ENCODE peak calls at places on chromosomes 11 and 22, in ten cellular contexts. O is AG04450, D is H7, I is psoas muscle, W is PC-9, N is right lobe of liver, A is cardiac muscle cell, M is left ventricle myocardium inferior, Z is ovary, V is bronchial epithelial cell. Y is an unnamed sample.
A peak's percentile ranks its signal among the peaks of the same experiment; 100 is the strongest.

GRCh38 chr22:47299879-47300697 is 537.6 kb downstream of the TBC1D22A start:
- DNase-seq in O (no peak), D (peak; percentile 29), I (no peak), W (no peak), N (no peak), A (no peak), M (no peak), Z (no peak), V (no peak), Y (peak; percentile 23)

GRCh38 chr11:43316451-43316850 is 4.7 kb downstream of the API5 start:
- DNase-seq in O (no peak), D (no peak), I (no peak), W (no peak), N (no peak), A (no peak), M (no peak), Z (no peak), V (peak; percentile 12), Y (no peak)

GRCh38 chr11:45801723-45802315 is 3.1 kb upstream of the SLC35C1 start:
- DNase-seq in O (no peak), D (no peak), I (no peak), W (no peak), N (peak; percentile 39), A (no peak), M (no peak), Z (no peak), V (peak; percentile 40), Y (no peak)

GRCh38 chr11:64340671-64341335 is 799 bp downstream of the CCDC88B start:
- DNase-seq in O (no peak), D (peak; percentile 99), I (no peak), W (no peak), N (peak; percentile 68), A (peak; percentile 30), M (no peak), Z (peak; percentile 58), V (no peak), Y (peak; percentile 65)

GRCh38 chr11:8732276-8732675 is 49.7 kb downstream of the RPL27A start:
- DNase-seq in O (no peak), D (no peak), I (no peak), W (no peak), N (no peak), A (no peak), M (no peak), Z (no peak), V (peak; percentile 10), Y (no peak)

GRCh38 chr11:11318961-11319360 is 34.1 kb downstream of the CSNK2A3 start:
- DNase-seq in O (no peak), D (no peak), I (no peak), W (no peak), N (no peak), A (no peak), M (no peak), Z (no peak), V (no peak), Y (no peak)

GRCh38 chr11:62487698-62488551 is 58.7 kb downstream of the AHNAK start:
- DNase-seq in O (no peak), D (no peak), I (no peak), W (no peak), N (no peak), A (no peak), M (no peak), Z (no peak), V (no peak), Y (no peak)

GRCh38 chr22:27726726-27727449 is 74.7 kb downstream of the MN1 start:
- DNase-seq in O (no peak), D (peak; percentile 48), I (peak; percentile 62), W (peak; percentile 83), N (no peak), A (no peak), M (peak; percentile 72), Z (peak; percentile 75), V (peak; percentile 74), Y (peak; percentile 98)

GRCh38 chr22:41976070-41976901 is 7.0 kb downstream of the SEPTIN3 start:
- DNase-seq in O (no peak), D (peak; percentile 96), I (no peak), W (no peak), N (peak; percentile 59), A (peak; percentile 69), M (peak; percentile 31), Z (no peak), V (no peak), Y (no peak)

GRCh38 chr11:75406338-75406777 is 7.0 kb downstream of the RPS3 start:
- DNase-seq in O (no peak), D (no peak), I (no peak), W (no peak), N (no peak), A (no peak), M (no peak), Z (no peak), V (peak; percentile 58), Y (no peak)

GRCh38 chr11:106276859-106277436 is 199.5 kb downstream of the AASDHPPT start:
- DNase-seq in O (no peak), D (no peak), I (no peak), W (peak; percentile 43), N (no peak), A (peak; percentile 6), M (no peak), Z (no peak), V (peak; percentile 24), Y (no peak)

GRCh38 chr11:69920500-69921428 is 101.5 kb upstream of the FGF3 start:
- DNase-seq in O (no peak), D (peak; percentile 41), I (no peak), W (no peak), N (peak; percentile 35), A (no peak), M (no peak), Z (no peak), V (no peak), Y (no peak)

DNA sequence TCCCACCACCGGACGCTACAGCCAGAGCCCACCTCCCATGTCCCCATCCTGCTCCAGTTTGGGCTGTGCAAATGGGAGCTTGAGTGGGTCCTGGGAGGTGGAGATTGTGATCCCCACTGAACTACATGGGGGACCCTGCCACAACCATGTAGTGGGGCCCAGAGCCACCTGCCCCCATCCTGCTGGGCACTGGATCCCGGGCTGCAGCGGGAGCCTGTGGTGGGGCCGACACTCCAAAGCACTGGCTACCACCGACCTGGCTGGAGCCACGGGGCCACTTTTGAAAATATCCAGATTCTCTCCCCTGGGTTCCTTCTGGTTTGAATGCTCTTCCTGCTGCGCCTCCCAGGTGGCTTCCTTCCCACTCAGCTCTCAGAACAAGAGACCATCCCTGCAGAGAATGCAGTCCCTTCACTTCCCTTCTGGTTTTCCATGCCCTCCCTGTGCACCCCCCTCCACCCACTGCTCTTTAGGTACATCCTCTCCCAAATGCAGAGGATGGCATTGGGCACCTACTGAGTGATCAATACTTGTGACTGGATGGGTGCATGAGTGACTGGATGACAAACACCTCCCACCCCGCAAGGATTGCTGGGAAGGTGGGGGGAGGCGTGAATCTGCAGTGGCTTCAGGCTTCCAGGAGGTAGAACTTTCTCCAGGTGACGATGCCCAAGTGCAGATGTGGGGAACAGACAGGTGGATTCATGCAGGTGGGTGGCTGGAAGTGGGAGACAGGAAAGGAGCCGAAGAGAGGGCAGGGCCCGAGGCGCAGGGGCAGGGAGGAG is 846 bp upstream of the UNC93B1 start:
- DNase-seq in O (no peak), D (no peak), I (no peak), W (no peak), N (peak; percentile 40), A (no peak), M (no peak), Z (no peak), V (no peak), Y (no peak)
- H3K27me3 ChIP-seq in O (no peaks in the 10 kb centered on the region), D (peaks cover 4% of the 10 kb centered on the region), I (peaks cover 5% of the 10 kb centered on the region), W (no peaks in the 10 kb centered on the region), N (no peaks in the 10 kb centered on the region), A (peaks cover 14% of the 10 kb centered on the region), M (no peaks in the 10 kb centered on the region), Z (no peaks in the 10 kb centered on the region), V (no peaks in the 10 kb centered on the region), Y (no peaks in the 10 kb centered on the region)

DNA sequence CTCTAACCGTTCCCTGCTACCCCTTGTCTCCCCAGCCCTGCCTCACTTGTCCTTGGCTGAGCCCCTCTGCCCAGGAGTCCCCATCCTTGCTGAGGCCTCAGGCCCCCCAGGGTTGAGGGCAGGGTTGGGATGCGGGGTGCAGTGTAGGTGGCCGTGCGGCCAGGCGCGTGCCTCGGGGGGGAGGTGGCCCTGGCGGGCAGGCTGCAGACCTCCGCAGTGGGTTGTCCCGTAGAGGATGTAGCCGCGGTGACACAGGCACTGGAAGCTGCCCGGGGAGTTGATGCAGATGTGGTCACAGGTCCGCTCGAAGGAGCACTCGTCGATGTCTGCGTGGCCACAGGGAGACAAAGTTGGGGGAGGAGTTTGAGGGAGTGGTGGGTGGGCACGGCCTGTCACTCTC is 41.9 kb upstream of the TTLL12 start:
- DNase-seq in O (no peak), D (peak; percentile 60), I (no peak), W (no peak), N (no peak), A (no peak), M (no peak), Z (no peak), V (no peak), Y (no peak)
- H3K27me3 ChIP-seq in O (peaks cover 30% of the 10 kb centered on the region), D (no peaks in the 10 kb centered on the region), I (peaks cover 14% of the 10 kb centered on the region), W (peaks cover 45% of the 10 kb centered on the region), N (no peaks in the 10 kb centered on the region), A (no peaks in the 10 kb centered on the region), M (peaks cover 37% of the 10 kb centered on the region), Z (no peaks in the 10 kb centered on the region), V (peaks cover 8% of the 10 kb centered on the region), Y (peaks cover 11% of the 10 kb centered on the region)

GRCh38 chr11:117703209-117703608 is 93.8 kb downstream of the DSCAML1 start:
- DNase-seq in O (no peak), D (no peak), I (no peak), W (no peak), N (no peak), A (no peak), M (no peak), Z (no peak), V (no peak), Y (no peak)
- H3K27me3 ChIP-seq in O (peaks cover 4% of the 10 kb centered on the region), D (no peaks in the 10 kb centered on the region), I (peaks cover 25% of the 10 kb centered on the region), W (peaks cover 99% of the 10 kb centered on the region), N (no peaks in the 10 kb centered on the region), A (peaks cover 6% of the 10 kb centered on the region), M (no peaks in the 10 kb centered on the region), Z (no peaks in the 10 kb centered on the region), V (peaks cover 5% of the 10 kb centered on the region), Y (no peaks in the 10 kb centered on the region)

GRCh38 chr11:112963368-112963955 is 2.2 kb downstream of the NCAM1 start:
- DNase-seq in O (no peak), D (peak; percentile 82), I (peak; percentile 14), W (no peak), N (no peak), A (peak; percentile 65), M (no peak), Z (peak; percentile 33), V (no peak), Y (peak; percentile 1)

GRCh38 chr11:112961146-112961668 is at the start of gene NCAM1:
- DNase-seq in O (no peak), D (peak; percentile 91), I (peak; percentile 73), W (peak; percentile 66), N (peak; percentile 51), A (peak; percentile 96), M (peak; percentile 85), Z (peak; percentile 81), V (peak; percentile 8), Y (peak; percentile 90)

GRCh38 chr11:112958670-112959069 is 2.5 kb upstream of the NCAM1 start:
- DNase-seq in O (no peak), D (no peak), I (no peak), W (peak; percentile 72), N (no peak), A (no peak), M (no peak), Z (no peak), V (peak; percentile 35), Y (peak; percentile 51)

GRCh38 chr11:112962854-112963367 is 1.7 kb downstream of the NCAM1 start:
- DNase-seq in O (no peak), D (peak; percentile 79), I (peak; percentile 62), W (no peak), N (peak; percentile 48), A (peak; percentile 85), M (peak; percentile 79), Z (peak; percentile 74), V (no peak), Y (peak; percentile 73)

GRCh38 chr11:112961751-112962747 is 829 bp downstream of the NCAM1 start:
- DNase-seq in O (no peak), D (peak; percentile 65), I (peak; percentile 21), W (no peak), N (no peak), A (peak; percentile 76), M (peak; percentile 24), Z (peak; percentile 39), V (no peak), Y (peak; percentile 40)
- H3K27me3 ChIP-seq in O (peaks cover 41% of the 10 kb centered on the region), D (peaks cover 29% of the 10 kb centered on the region), I (peaks cover 68% of the 10 kb centered on the region), W (no peaks in the 10 kb centered on the region), N (peaks cover 42% of the 10 kb centered on the region), A (no peaks in the 10 kb centered on the region), M (peaks cover 83% of the 10 kb centered on the region), Z (no peaks in the 10 kb centered on the region), V (peaks cover 25% of the 10 kb centered on the region), Y (no peaks in the 10 kb centered on the region)